ENCODE peak calls at places on chromosomes 11 and 22, in four cellular contexts. Z is A549, B is PC-3, L is H9. U is an unnamed sample.

GRCh38 chr22:20571531-20572007 is 64.2 kb downstream of the MED15 start:
- DNase-seq in L (peak; percentile 55), B (peak; percentile 7), Z (peak; percentile 21), U (no peak)

GRCh38 chr11:119322360-119322739 is 5.4 kb upstream of the MCAM start:
- DNase-seq in L (no peak), Z (no peak), B (peak; percentile 48), U (no peak)

GRCh38 chr11:118010738-118011461 is 24.7 kb downstream of the IL10RA start:
- DNase-seq in B (no peak), L (no peak), Z (no peak), U (no peak)

GRCh38 chr11:3202305-3202704 is 16.3 kb downstream of the MRGPRG start:
- DNase-seq in B (no peak), Z (no peak), L (no peak), U (no peak)

GRCh38 chr11:30424851-30425250 is 101.9 kb downstream of the ARL14EP start:
- DNase-seq in Z (no peak), B (no peak), L (no peak), U (no peak)

GRCh38 chr11:70556884-70557741 is 158.8 kb downstream of the CTTN start:
- DNase-seq in Z (peak; percentile 57), B (peak; percentile 98), L (no peak), U (peak; percentile 52)

GRCh38 chr22:40240160-40240559 is 62.4 kb downstream of the TNRC6B start:
- DNase-seq in B (no peak), Z (no peak), L (peak; percentile 13), U (no peak)

GRCh38 chr22:17638432-17639237 is at the start of gene BCL2L13:
- DNase-seq in Z (peak; percentile 91), B (peak; percentile 86), L (peak; percentile 94), U (peak; percentile 88)

GRCh38 chr22:48482771-48483170 is 1344.9 kb downstream of the BRD1 start:
- DNase-seq in L (no peak), B (no peak), Z (no peak), U (no peak)

GRCh38 chr11:69520186-69520585 is 38.7 kb downstream of the LINC01488 start:
- DNase-seq in L (no peak), B (no peak), Z (no peak), U (no peak)

GRCh38 chr11:2203440-2204259 is 32.0 kb upstream of the TH start:
- DNase-seq in B (no peak), L (no peak), Z (no peak), U (no peak)

GRCh38 chr22:39311592-39312400 is 7.6 kb downstream of the RPL3 start:
- DNase-seq in Z (no peak), L (peak; percentile 72), B (no peak), U (no peak)

GRCh38 chr11:63813563-63814382 is 517 bp downstream of the SPINDOC start:
- DNase-seq in L (no peak), B (peak; percentile 49), Z (peak; percentile 39), U (peak; percentile 35)

GRCh38 chr22:47293368-47294221 is 531.1 kb downstream of the TBC1D22A start:
- DNase-seq in Z (no peak), B (no peak), L (no peak), U (no peak)

GRCh38 chr11:63508745-63509144 is 2.9 kb downstream of the LGALS12 start:
- DNase-seq in Z (no peak), B (no peak), L (no peak), U (no peak)

GRCh38 chr11:112320668-112321067 is 60.0 kb upstream of the PLET1 start:
- DNase-seq in B (peak; percentile 82), Z (no peak), L (no peak), U (peak; percentile 82)

GRCh38 chr11:46302866-46303265 is 25.4 kb downstream of the CREB3L1 start:
- DNase-seq in B (no peak), Z (no peak), L (no peak), U (no peak)

GRCh38 chr11:117825538-117826359 is 1.2 kb upstream of the FXYD2 start:
- DNase-seq in L (peak; percentile 15), B (no peak), Z (no peak), U (no peak)

GRCh38 chr11:109729761-109730160 is 307.8 kb downstream of the C11orf87 start:
- DNase-seq in Z (no peak), B (no peak), L (no peak), U (no peak)

GRCh38 chr11:68460741-68461283 is at the start of gene PPP6R3:
- DNase-seq in L (no peak), B (no peak), Z (no peak), U (no peak)

GRCh38 chr22:28188480-28188879 is 269.4 kb upstream of the PITPNB start:
- DNase-seq in L (peak; percentile 43), B (no peak), Z (no peak), U (no peak)

GRCh38 chr11:83681944-83682644 is 395.9 kb upstream of the CCDC90B start:
- DNase-seq in B (no peak), Z (no peak), L (no peak), U (no peak)

GRCh38 chr11:61018059-61018458 is 46.6 kb downstream of the CD6 start:
- DNase-seq in B (no peak), Z (no peak), L (no peak), U (no peak)

GRCh38 chr11:69524291-69524882 is 42.9 kb downstream of the LINC01488 start:
- DNase-seq in L (peak; percentile 23), Z (no peak), B (peak; percentile 26), U (peak; percentile 78)

GRCh38 chr11:73189723-73190556 is 28.1 kb upstream of the P2RY2 start:
- DNase-seq in Z (no peak), L (no peak), B (no peak), U (no peak)

GRCh38 chr22:29470159-29470855 is 9.7 kb upstream of the NEFH start:
- DNase-seq in Z (peak; percentile 75), L (peak; percentile 92), B (no peak), U (peak; percentile 64)

GRCh38 chr11:31874631-31875191 is 63.6 kb upstream of the PAX6 start:
- DNase-seq in Z (no peak), B (no peak), L (no peak), U (peak; percentile 9)

GRCh38 chr11:118497831-118498230 is 29.4 kb upstream of the TTC36 start:
- DNase-seq in L (no peak), Z (no peak), B (peak; percentile 65), U (no peak)

GRCh38 chr11:3886985-3887384 is 31.5 kb downstream of the STIM1 start:
- DNase-seq in L (no peak), B (no peak), Z (no peak), U (no peak)

GRCh38 chr11:60860943-60861342 is 5.2 kb upstream of the PTGDR2 start:
- DNase-seq in L (no peak), Z (no peak), B (no peak), U (no peak)

GRCh38 chr11:7227724-7228123 is 24.0 kb upstream of the SYT9 start:
- DNase-seq in L (no peak), B (no peak), Z (no peak), U (no peak)

GRCh38 chr22:46365166-46365624 is 29.7 kb downstream of the TRMU start:
- DNase-seq in Z (no peak), L (no peak), B (no peak), U (no peak)

GRCh38 chr11:62145261-62145871 is 21.6 kb downstream of the INCENP start:
- DNase-seq in Z (no peak), B (no peak), L (peak; percentile 17), U (no peak)

GRCh38 chr11:27718346-27718852 is 18.1 kb upstream of the BDNF start:
- DNase-seq in B (peak; percentile 79), Z (peak; percentile 93), L (peak; percentile 87), U (peak; percentile 39)

GRCh38 chr11:123483058-123483457 is 53.0 kb downstream of the GRAMD1B start:
- DNase-seq in Z (peak; percentile 36), L (no peak), B (peak; percentile 95), U (peak; percentile 79)
- H3K4me2 ChIP-seq in Z (peak overlapping the region; percentile 19), L (no peak overlapping the region), B (peak overlapping the region; percentile 62), U (peak overlapping the region; percentile 1)

DNA sequence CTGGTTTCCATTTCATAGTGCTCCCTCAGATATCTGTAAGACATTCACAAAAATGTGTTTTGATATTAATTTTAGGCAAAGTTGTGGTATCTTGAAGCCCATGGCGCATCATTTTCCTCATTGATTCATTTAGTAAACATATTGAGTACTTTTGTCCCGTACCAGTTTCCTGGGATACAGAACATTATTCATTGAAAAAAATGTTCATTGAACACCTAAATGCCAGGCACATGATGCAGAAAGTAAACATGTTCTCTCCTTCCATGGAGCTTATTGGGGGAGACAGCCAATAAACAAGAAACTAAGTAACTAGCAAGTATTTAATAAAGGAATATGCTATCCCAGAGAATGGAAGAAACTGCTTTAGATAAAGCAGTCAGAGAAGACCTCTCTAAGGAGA is 195.0 kb downstream of the UVRAG start:
- DNase-seq in B (peak; percentile 85), Z (no peak), L (no peak), U (no peak)
- H3K4me1 ChIP-seq in B (peaks cover 58% of the 10 kb centered on the region), Z (peaks cover 6% of the 10 kb centered on the region), L (no peaks in the 10 kb centered on the region), U (peaks cover 14% of the 10 kb centered on the region)

DNA sequence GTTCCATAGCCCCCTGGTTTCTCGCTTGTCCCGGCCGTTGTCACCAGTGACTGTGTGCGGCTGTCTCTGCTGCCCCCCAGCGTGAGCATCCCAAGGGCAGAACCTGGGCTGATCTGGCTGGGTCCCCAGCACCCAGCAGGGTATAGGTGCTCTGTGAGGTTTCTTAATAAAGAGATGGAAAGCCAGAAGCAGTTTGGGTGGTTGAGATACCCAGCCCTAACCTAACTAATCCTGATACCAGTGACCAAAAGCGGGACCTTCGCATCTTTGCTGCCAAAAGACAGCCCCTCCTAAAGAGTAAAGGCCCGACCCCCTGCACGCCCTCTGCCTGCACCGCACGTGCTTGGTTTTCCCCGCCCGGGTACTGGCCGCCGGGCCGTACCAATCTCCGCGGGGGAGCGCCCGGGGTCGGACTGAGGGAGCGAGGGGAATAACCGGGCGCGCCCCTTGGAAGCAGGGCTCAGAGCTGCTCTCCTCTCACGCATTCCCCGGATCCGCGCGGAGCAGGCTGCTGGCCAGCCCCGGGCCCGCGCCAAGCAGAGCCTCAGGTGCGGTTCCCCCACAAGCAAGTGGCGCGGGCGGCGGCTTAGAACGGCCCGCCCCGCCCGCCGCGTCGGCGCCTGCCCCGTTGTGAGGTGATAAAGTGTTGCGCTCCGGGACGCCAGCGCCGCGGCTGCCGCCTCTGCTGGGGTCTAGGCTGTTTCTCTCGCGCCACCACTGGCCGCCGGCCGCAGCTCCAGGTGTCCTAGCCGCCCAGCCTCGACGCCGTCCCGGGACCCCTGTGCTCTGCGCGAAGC is at the start of gene DGAT2:
- DNase-seq in L (peak; percentile 71), Z (peak; percentile 73), B (peak; percentile 82), U (peak; percentile 63)
- H3K27ac ChIP-seq in L (no peak within 1 kb of the TSS), Z (peak within 1 kb of the TSS; percentile 91), B (peak within 1 kb of the TSS; percentile 63), U (no peak within 1 kb of the TSS)

GRCh38 chr11:122229611-122230386 is 113.8 kb upstream of the BLID start:
- DNase-seq in Z (no peak), B (no peak), L (peak; percentile 68), U (no peak)
- H3K4me2 ChIP-seq in Z (no peak overlapping the region), B (peak overlapping the region; percentile 9), L (peak overlapping the region; percentile 13), U (no peak overlapping the region)

U was measured in mammary epithelial cell.